ENCODE peak calls at places on chromosomes 4 and X, in four cellular contexts. Y is uterus, Q is breast epithelium, M is esophagus squamous epithelium. Z is an unnamed sample.

GRCh38 chr4:10096976-10097330 is 19.6 kb downstream of the WDR1 start:
- DNase-seq in Y (no peak), Q (no peak), M (no peak), Z (no peak)

GRCh38 chrX:103687073-103687695 is 685 bp upstream of the MORF4L2 start:
- DNase-seq in Y (peak; percentile 86), Q (peak; percentile 84), M (peak; percentile 40), Z (peak; percentile 89)

GRCh38 chrX:727738-728621 is 97.4 kb downstream of the SHOX start:
- DNase-seq in Y (no peak), Q (no peak), M (no peak), Z (no peak)

GRCh38 chr4:122830392-122831095 is 3.9 kb downstream of the FGF2 start:
- DNase-seq in Y (peak; percentile 29), Q (no peak), M (no peak), Z (no peak)

GRCh38 chr4:1297023-1297395 is 7.3 kb downstream of the MAEA start:
- DNase-seq in Y (no peak), Q (no peak), M (no peak), Z (no peak)

GRCh38 chr4:156388826-156389225 is 435.2 kb upstream of the CTSO start:
- DNase-seq in Y (no peak), Q (no peak), M (no peak), Z (no peak)

GRCh38 chr4:128979934-128980333 is 113.4 kb downstream of the SCLT1 start:
- DNase-seq in Y (no peak), Q (no peak), M (no peak), Z (no peak)

GRCh38 chr4:152684007-152684406 is 4.2 kb upstream of the TMEM154 start:
- DNase-seq in Y (no peak), Q (no peak), M (no peak), Z (no peak)

GRCh38 chr4:24473309-24473721 is 111.0 kb downstream of the DHX15 start:
- DNase-seq in Y (peak; percentile 48), Q (no peak), M (no peak), Z (no peak)

GRCh38 chrX:57906790-57907189 is 3.5 kb downstream of the ZXDA start:
- DNase-seq in Y (no peak), Q (no peak), M (no peak), Z (no peak)

GRCh38 chr4:100494166-100494565 is 23.7 kb downstream of the EMCN start:
- DNase-seq in Y (no peak), Q (no peak), M (no peak), Z (no peak)

GRCh38 chrX:39487166-39488006 is 610.4 kb downstream of the BCOR start:
- DNase-seq in Y (no peak), Q (no peak), M (no peak), Z (no peak)

GRCh38 chr4:40722576-40723161 is 27.1 kb upstream of the NSUN7 start:
- DNase-seq in Y (no peak), Q (no peak), M (peak; percentile 8), Z (peak; percentile 61)

GRCh38 chrX:19595036-19595435 is 79.7 kb upstream of the MAP3K15 start:
- DNase-seq in Y (no peak), Q (no peak), M (no peak), Z (no peak)

GRCh38 chr4:176839656-176840055 is 46.9 kb upstream of the VEGFC start:
- DNase-seq in Y (no peak), Q (no peak), M (no peak), Z (no peak)

GRCh38 chr4:91257721-91258120 is 1046.0 kb upstream of the GRID2 start:
- DNase-seq in Y (no peak), Q (no peak), M (no peak), Z (no peak)

GRCh38 chrX:71652405-71652804 is 14.9 kb upstream of the LOC101059915 start:
- DNase-seq in Y (no peak), Q (no peak), M (no peak), Z (no peak)

GRCh38 chr4:73617256-73617655 is 3.0 kb downstream of the RASSF6 start:
- DNase-seq in Y (no peak), Q (no peak), M (no peak), Z (no peak)

GRCh38 chr4:124192544-124192943 is 520.0 kb downstream of the ANKRD50 start:
- DNase-seq in Y (no peak), Q (no peak), M (no peak), Z (no peak)

GRCh38 chr4:72323227-72323626 is 245.8 kb downstream of the ADAMTS3 start:
- DNase-seq in Y (no peak), Q (no peak), M (no peak), Z (no peak)

GRCh38 chr4:140653718-140654515 is 85.2 kb upstream of the UCP1 start:
- DNase-seq in Y (no peak), Q (no peak), M (no peak), Z (no peak)

GRCh38 chrX:104707572-104707971 is 141.6 kb downstream of the IL1RAPL2 start:
- DNase-seq in Y (no peak), Q (no peak), M (no peak), Z (no peak)

GRCh38 chrX:125398959-125399440 is 79.3 kb downstream of the TEX13C start:
- DNase-seq in Y (no peak), Q (no peak), M (no peak), Z (no peak)

GRCh38 chr4:168398589-168398988 is 80.0 kb upstream of the DDX60 start:
- DNase-seq in Y (no peak), Q (no peak), M (no peak), Z (no peak)

GRCh38 chr4:147782087-147782781 is 50.3 kb downstream of the ARHGAP10 start:
- DNase-seq in Y (no peak), Q (no peak), M (no peak), Z (no peak)

GRCh38 chrX:103177561-103177960 is 37.3 kb upstream of the BEX4 start:
- DNase-seq in Y (no peak), Q (no peak), M (no peak), Z (no peak)

GRCh38 chr4:123616970-123617392 is 220.4 kb downstream of the SPRY1 start:
- DNase-seq in Y (peak; percentile 61), Q (no peak), M (no peak), Z (peak; percentile 83)

GRCh38 chrX:11438767-11439166 is 145.6 kb downstream of the AMELX start:
- DNase-seq in Y (no peak), Q (no peak), M (no peak), Z (no peak)

GRCh38 chr4:26424143-26424542 is 66.1 kb downstream of the CCKAR start:
- DNase-seq in Y (no peak), Q (no peak), M (no peak), Z (no peak)

DNA sequence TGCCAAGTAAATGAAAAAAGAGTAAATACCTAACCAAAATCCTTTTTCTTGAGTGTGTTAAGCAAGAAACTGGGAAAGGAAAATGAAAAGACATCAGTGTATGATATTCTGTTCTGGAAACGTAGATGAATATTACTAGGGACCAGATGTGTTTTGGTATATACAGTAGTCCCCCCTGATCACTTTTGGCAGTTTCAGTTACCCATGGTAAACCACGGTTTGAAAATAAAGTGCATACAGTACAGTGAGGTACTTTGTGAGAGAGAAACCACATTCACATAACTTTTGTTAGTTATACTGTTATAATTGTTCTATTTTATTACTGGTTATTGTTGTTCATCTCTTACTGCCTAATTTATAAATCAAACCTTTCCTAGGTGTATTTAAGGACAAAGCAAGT is 250.9 kb downstream of the TENM3 start:
- DNase-seq in Y (no peak), Q (no peak), M (no peak), Z (no peak)
- H3K4me1 ChIP-seq in Y (no peaks in the 10 kb centered on the region), Q (no peaks in the 10 kb centered on the region), M (no peaks in the 10 kb centered on the region), Z (no peaks in the 10 kb centered on the region)

DNA sequence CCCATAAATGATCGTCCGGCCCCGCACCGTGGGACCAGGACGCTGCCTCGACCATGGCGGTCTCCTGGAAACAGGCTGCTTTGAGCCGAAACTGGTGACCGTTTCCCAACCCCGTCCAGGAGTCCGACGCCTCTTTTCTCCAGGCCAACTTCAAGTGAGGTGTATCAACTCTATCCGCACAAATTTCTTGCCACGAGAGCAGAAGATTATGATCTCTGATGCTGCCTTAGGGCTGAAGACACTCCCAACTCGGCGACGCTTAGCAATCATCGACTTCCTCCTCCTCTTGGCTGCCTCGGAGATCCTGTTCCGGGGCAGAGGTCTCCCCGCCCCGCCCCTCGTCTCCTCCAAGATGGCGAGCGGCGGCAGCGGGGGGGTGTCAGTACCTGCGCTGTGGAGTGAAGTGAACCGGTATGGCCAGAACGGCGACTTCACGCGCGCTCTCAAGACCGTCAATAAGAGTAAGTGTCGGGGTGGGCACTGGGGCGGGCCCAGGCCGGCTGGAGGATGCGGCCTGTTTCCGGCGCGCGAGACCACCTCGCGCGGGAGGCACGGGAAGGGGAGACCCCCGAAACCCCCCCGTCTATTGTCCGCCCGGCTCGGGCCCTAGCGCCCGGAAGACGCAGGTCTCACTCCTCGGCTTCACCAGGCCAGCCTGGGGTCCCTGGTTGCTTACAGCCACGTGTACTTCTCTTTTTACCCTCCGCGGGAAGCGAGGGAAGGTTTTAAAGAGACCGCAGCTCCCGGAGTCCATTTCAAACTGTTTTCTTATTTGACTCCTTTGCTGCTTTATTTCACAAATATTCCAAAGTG is at the start of gene SRP72:
- DNase-seq in Y (peak; percentile 85), Q (peak; percentile 86), M (peak; percentile 53), Z (peak; percentile 90)
- TF ChIP-seq POLR2A in Y (peak; percentile 41), Q (peak; percentile 69), M (no peak), Z (peak; percentile 79)

DNA sequence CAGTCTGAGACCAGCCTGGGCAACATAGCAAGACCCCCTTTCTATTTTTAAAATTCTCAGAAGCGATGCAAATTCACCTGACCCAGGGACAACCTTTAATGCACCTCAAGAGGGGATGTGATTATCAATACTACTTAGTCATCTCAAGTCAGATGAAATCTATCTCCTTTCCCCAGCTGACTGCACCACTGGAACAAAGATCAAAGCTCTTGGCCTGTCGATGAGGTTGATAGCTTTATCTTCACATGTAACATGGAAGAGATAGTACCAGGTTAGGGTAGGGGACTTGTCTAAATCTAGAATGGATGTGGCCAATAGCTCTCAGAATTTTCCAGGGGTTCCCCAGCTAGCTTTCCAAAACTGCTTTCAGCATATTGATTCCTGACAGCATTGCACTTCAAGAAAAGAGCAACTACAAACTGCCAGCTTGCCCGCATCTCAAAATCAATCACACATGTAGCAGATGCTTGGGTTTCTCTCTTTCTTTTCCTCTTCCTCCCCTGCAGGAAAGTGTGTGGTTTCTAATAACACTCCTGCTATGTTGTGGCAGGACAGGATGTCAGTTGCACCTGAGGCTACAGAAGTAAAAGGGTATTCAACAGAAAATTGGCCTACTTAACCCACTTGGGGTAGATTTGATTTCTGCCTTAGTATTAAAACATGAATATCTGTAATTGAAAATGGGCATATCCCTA is 12.2 kb upstream of the TMEM164 start:
- DNase-seq in Y (no peak), Q (no peak), M (no peak), Z (no peak)
- H3K4me1 ChIP-seq in Y (no peaks in the 10 kb centered on the region), Q (no peaks in the 10 kb centered on the region), M (no peaks in the 10 kb centered on the region), Z (no peaks in the 10 kb centered on the region)

GRCh38 chr4:121072080-121072835 is at the start of gene NDNF:
- DNase-seq in Y (peak; percentile 13), Q (no peak), M (no peak), Z (peak; percentile 44)
- TF ChIP-seq POLR2A in Y (no peak), Q (no peak), M (no peak), Z (no peak)

Z was measured in Peyer's patch.